ENCODE peak calls at places on chromosomes 2 and 18, in nine cellular contexts. V is sigmoid colon, O is upper lobe of left lung, F is uterus, P is heart left ventricle, X is mucosa of descending colon, W is tibial nerve, J is fibroblast of mammary gland, M is HCT116. A is an unnamed sample.

GRCh38 chr2:149002891-149003740 is 35.4 kb upstream of the LYPD6B start:
- DNase-seq in O (no peak), P (no peak), F (peak), X (no peak), W (no peak), V (no peak), M (no peak), J (peak), A (no peak)

GRCh38 chr2:199461455-199462166 is 3.9 kb upstream of the SATB2 start:
- DNase-seq in M (no peak), W (no peak), V (no peak), F (no peak), J (no peak), X (peak), P (no peak), O (no peak), A (no peak)

GRCh38 chr2:30979822-30980245 is 158.4 kb downstream of the GALNT14 start:
- DNase-seq in W (no peak), O (no peak), F (peak), M (peak), J (peak), V (peak), X (no peak), P (peak), A (no peak)

GRCh38 chr2:233113114-233113452 is 52.9 kb downstream of the INPP5D start:
- DNase-seq in O (no peak), J (no peak), W (no peak), V (peak), F (no peak), X (no peak), M (no peak), P (no peak), A (no peak)

GRCh38 chr2:161796192-161796591 is 172.0 kb downstream of the SLC4A10 start:
- DNase-seq in X (no peak), V (no peak), J (peak), P (peak), M (no peak), W (peak), O (peak), F (no peak), A (no peak)

GRCh38 chr2:84878459-84878858 is 2.4 kb downstream of the TRABD2A start:
- DNase-seq in M (no peak), F (no peak), O (no peak), P (no peak), J (no peak), W (no peak), V (peak), X (no peak), A (no peak)

GRCh38 chr2:202025816-202026215 is 7.8 kb upstream of the FZD7 start:
- DNase-seq in M (no peak), O (no peak), P (no peak), W (no peak), V (no peak), X (no peak), F (no peak), J (no peak), A (no peak)

GRCh38 chr2:29398384-29399237 is 283.4 kb downstream of the CLIP4 start:
- DNase-seq in J (peak), M (no peak), P (no peak), W (no peak), V (no peak), O (no peak), X (no peak), F (no peak), A (no peak)

GRCh38 chr2:5695641-5696350 is 3.6 kb downstream of the SOX11 start:
- DNase-seq in O (no peak), V (no peak), P (no peak), M (no peak), F (no peak), W (no peak), X (no peak), J (no peak), A (no peak)

GRCh38 chr18:36692331-36692730 is 136.5 kb downstream of the TPGS2 start:
- DNase-seq in O (no peak), V (no peak), M (no peak), F (no peak), P (no peak), J (peak), W (no peak), X (no peak), A (no peak)

GRCh38 chr2:206740800-206741199 is 22.6 kb upstream of the DYTN start:
- DNase-seq in P (no peak), V (no peak), O (no peak), X (no peak), W (no peak), M (no peak), J (peak), F (no peak), A (no peak)

GRCh38 chr2:26494891-26495290 is 17.0 kb upstream of the OTOF start:
- DNase-seq in J (no peak), M (no peak), P (peak), O (no peak), W (no peak), F (no peak), X (no peak), V (no peak), A (no peak)

GRCh38 chr2:157173740-157174184 is 83.7 kb upstream of the GALNT5 start:
- DNase-seq in V (no peak), P (no peak), J (peak), X (no peak), W (no peak), M (no peak), O (no peak), F (no peak), A (no peak)

GRCh38 chr2:152396051-152396511 is 61.1 kb downstream of the FMNL2 start:
- DNase-seq in M (no peak), X (no peak), V (no peak), O (no peak), F (no peak), W (no peak), P (no peak), J (peak), A (no peak)

GRCh38 chr2:39492095-39492590 is 55.1 kb upstream of the MAP4K3 start:
- DNase-seq in P (no peak), X (no peak), M (no peak), J (peak), V (no peak), F (no peak), W (no peak), O (no peak), A (no peak)

GRCh38 chr2:25651066-25651465 is 22.3 kb downstream of the DTNB start:
- DNase-seq in J (peak), O (no peak), M (no peak), X (no peak), F (no peak), V (no peak), W (no peak), P (no peak), A (no peak)

GRCh38 chr2:120539937-120540718 is 194.2 kb downstream of the INHBB start:
- DNase-seq in X (no peak), O (peak), M (no peak), W (no peak), J (peak), P (peak), F (peak), V (peak), A (peak)

GRCh38 chr2:128435576-128436497 is 117.2 kb upstream of the HS6ST1 start:
- DNase-seq in M (no peak), O (peak), X (no peak), P (no peak), V (peak), J (no peak), F (peak), W (no peak), A (peak)

GRCh38 chr18:45276878-45277277 is 338.4 kb upstream of the SLC14A2 start:
- DNase-seq in V (no peak), W (no peak), J (no peak), O (no peak), F (no peak), P (no peak), X (no peak), M (no peak), A (no peak)

GRCh38 chr2:42103829-42104228 is 56.0 kb downstream of the PKDCC start:
- DNase-seq in O (no peak), J (no peak), M (no peak), F (no peak), P (no peak), V (no peak), X (no peak), W (no peak), A (no peak)

GRCh38 chr2:25492726-25493125 is 151.0 kb upstream of the DNMT3A start:
- DNase-seq in O (no peak), J (no peak), W (no peak), F (no peak), M (no peak), X (no peak), P (no peak), V (no peak), A (no peak)

GRCh38 chr18:79898952-79899608 is 52.4 kb downstream of the SLC66A2 start:
- DNase-seq in F (peak), J (no peak), W (peak), P (peak), X (no peak), M (no peak), O (no peak), V (no peak), A (peak)

GRCh38 chr18:54776282-54776977 is 51.8 kb upstream of the RAB27B start:
- DNase-seq in M (peak), P (peak), O (peak), W (no peak), J (peak), V (no peak), F (no peak), X (no peak), A (no peak)

GRCh38 chr18:79789091-79789891 is 8.4 kb upstream of the KCNG2 start:
- DNase-seq in P (no peak), X (no peak), V (peak), F (no peak), O (peak), M (no peak), W (no peak), J (no peak), A (no peak)

GRCh38 chr2:12197133-12197532 is 450.7 kb downstream of the LPIN1 start:
- DNase-seq in J (no peak), P (no peak), X (no peak), M (no peak), W (no peak), F (no peak), O (no peak), V (no peak), A (no peak)

GRCh38 chr2:30611572-30611971 is 164.5 kb downstream of the LCLAT1 start:
- DNase-seq in F (no peak), M (no peak), O (peak), V (no peak), W (no peak), P (peak), X (no peak), J (peak), A (no peak)

GRCh38 chr2:120132190-120132589 is 91.0 kb downstream of the TMEM185B start:
- DNase-seq in J (peak), P (no peak), W (no peak), V (no peak), X (no peak), F (no peak), M (no peak), O (no peak), A (no peak)

GRCh38 chr2:33498291-33498956 is 22.0 kb downstream of the RASGRP3 start:
- DNase-seq in P (no peak), X (no peak), V (no peak), J (no peak), F (no peak), O (no peak), M (no peak), W (no peak), A (no peak)

GRCh38 chr2:220504890-220505564 is 877.6 kb downstream of the SLC4A3 start:
- DNase-seq in J (peak), V (no peak), M (no peak), X (peak), F (no peak), P (no peak), O (no peak), W (no peak), A (no peak)

GRCh38 chr18:36460324-36460850 is 162.9 kb downstream of the FHOD3 start:
- DNase-seq in M (no peak), X (no peak), F (no peak), J (no peak), W (no peak), O (no peak), V (no peak), P (no peak), A (no peak)

GRCh38 chr18:47561316-47561715 is 309.9 kb upstream of the SKOR2 start:
- DNase-seq in W (no peak), J (no peak), F (no peak), P (no peak), X (no peak), M (no peak), V (no peak), O (no peak), A (no peak)

GRCh38 chr2:121650554-121650930 is 1.3 kb upstream of the CLASP1 start:
- DNase-seq in X (peak), M (no peak), V (no peak), W (no peak), P (no peak), O (no peak), J (peak), F (no peak), A (no peak)

GRCh38 chr2:240990726-240991377 is 7.6 kb upstream of the SNED1 start:
- DNase-seq in X (peak), O (peak), J (no peak), F (peak), P (peak), W (no peak), V (peak), M (no peak), A (peak)

GRCh38 chr2:81328968-81329367 is 1024.4 kb upstream of the LRRTM1 start:
- DNase-seq in F (no peak), O (no peak), J (no peak), W (no peak), P (no peak), V (no peak), M (no peak), X (no peak), A (no peak)

GRCh38 chr2:238801791-238802190 is 46.1 kb upstream of the TWIST2 start:
- DNase-seq in O (no peak), X (no peak), P (no peak), W (no peak), M (no peak), V (no peak), F (no peak), J (no peak), A (no peak)

GRCh38 chr2:149743842-149744468 is 156.4 kb upstream of the MMADHC start:
- DNase-seq in F (no peak), J (peak), O (no peak), P (no peak), W (no peak), M (no peak), X (no peak), V (no peak), A (no peak)

GRCh38 chr2:105187531-105187930 is 54.0 kb upstream of the GPR45 start:
- DNase-seq in W (no peak), O (no peak), P (no peak), X (no peak), J (peak), F (no peak), M (no peak), V (no peak), A (no peak)

GRCh38 chr18:7830468-7830867 is 263.4 kb downstream of the PTPRM start:
- DNase-seq in P (no peak), W (no peak), M (peak), O (no peak), F (no peak), X (no peak), V (no peak), J (no peak), A (no peak)

DNA sequence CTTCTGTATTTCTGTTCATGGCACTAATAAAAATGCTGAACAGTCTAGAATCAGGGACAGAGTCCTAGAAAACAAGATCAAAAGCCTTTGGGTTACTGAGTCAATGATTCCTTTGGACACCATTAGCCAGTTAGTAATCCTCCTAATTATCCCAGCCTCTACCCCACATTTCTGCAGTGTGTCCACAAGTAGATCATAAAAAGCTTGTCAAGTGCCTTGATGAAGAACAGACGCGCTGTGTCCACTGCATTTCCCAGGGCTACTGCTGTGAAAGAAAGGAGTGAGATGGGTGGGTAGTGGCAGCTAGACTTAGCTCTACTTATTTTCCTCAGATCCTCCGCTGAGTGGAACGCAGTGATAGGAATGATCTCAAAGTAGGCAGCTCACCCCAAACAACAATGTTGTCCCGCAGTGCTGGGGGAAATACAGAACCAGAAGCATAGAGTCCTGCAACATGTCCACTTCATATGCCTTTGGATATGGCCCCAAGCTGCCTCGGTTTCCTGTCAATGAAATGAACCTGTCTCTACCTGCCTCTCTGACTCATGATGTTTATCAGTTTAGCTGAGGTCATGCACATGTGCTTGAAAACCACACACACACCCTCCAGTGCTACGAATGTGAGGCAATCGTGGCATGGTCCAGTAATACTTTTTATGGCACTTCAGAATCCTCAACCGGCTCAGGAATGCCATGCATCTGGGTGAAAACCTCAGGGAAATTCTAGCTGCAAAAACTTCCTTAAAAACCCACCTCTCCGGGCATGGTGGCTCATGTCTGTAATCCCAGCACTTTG is 115.4 kb downstream of the COL6A3 start:
- DNase-seq in O (peak), V (no peak), X (no peak), M (peak), W (no peak), J (peak), P (no peak), F (peak), A (no peak)
- H3K4me3 ChIP-seq in O (no peak), V (no peak), X (no peak), M (peak), W (no peak), J (no peak), P (no peak), F (no peak), A (no peak)

DNA sequence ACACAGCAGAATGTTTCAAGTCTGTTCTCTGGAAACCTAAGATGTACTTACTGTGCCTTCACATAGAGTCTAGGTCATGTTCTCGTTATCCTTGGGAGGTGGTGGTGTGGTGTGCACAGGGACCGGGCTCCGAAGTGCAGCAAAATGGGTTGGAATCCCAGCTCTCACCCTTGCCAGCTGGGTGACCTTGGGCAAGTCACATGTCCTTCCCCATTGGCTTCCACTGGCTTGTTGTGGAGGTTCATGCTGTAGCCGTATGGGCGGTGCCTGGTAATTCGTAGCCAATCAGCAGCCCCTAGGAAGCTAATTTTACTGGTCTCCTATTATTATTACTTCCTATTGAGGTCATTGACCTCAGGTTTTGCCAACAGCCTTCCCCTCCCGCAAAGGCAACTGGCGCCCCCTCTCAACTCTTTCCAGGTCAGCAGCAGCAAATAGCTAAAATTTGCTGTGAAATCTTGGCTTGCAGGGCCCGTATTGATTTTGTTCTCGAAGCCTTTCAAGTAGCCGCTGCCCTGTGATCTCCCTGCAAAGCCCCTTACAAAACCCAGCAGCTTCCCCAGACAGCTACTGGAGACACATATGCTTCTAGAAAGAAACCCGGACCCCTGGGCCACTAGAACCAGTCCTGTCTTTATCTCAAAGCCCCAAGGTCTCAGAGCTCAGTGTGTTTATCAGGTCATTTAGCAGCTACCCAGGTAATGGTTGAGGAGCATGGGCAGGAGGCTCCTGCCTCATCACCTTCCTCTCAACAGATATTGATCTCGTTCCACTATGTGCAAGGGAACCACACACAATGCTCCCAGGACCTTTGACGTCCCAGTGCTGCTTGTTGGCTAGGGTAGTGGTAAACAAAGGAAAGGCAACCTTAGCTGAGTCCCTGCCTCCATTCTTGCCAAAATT is 66.5 kb upstream of the SLC1A4 start:
- DNase-seq in M (no peak), O (no peak), F (no peak), V (peak), X (no peak), W (no peak), J (no peak), P (no peak), A (no peak)
- TF ChIP-seq CTCF in M (no peak), O (no peak), F (no peak), V (no peak), X (no peak), W (no peak), J (no peak), P (no peak), A (no peak)

GRCh38 chr18:60010984-60011383 is 111.2 kb downstream of the PMAIP1 start:
- DNase-seq in M (no peak), O (no peak), P (no peak), X (no peak), V (no peak), W (no peak), F (no peak), J (no peak), A (no peak)
- H3K4me3 ChIP-seq in M (no peak), O (no peak), P (no peak), X (no peak), V (no peak), W (no peak), F (no peak), J (no peak), A (no peak)

GRCh38 chr18:75408554-75409506 is 18.7 kb downstream of the SMIM21 start:
- DNase-seq in X (no peak), W (no peak), V (no peak), O (no peak), F (no peak), M (peak), P (no peak), J (peak), A (no peak)
- TF ChIP-seq CTCF in X (no peak), W (no peak), V (no peak), O (no peak), F (no peak), M (no peak), P (no peak), J (no peak), A (no peak)